ENCODE peak calls at places on chromosome X, in five cellular contexts. V is lung; L is EL; F is activated CD4-positive, alpha-beta T cell treated with anti-CD3 and anti-CD28 coated beads, Interleukin-2, amount 10 ng/mL, durations not matched to agents 7 days and 5 days; J is caudate nucleus. Z is an unnamed sample.

GRCh38 chrX:63930140-63930539 is 145.1 kb upstream of the ARHGEF9 start:
- DNase-seq in V (no peak), L (peak), F (no peak), J (no peak), Z (peak)

GRCh38 chrX:37077646-37078433 is 69.7 kb downstream of the FAM47C start:
- DNase-seq in V (no peak), L (no peak), F (no peak), J (no peak), Z (no peak)

GRCh38 chrX:129360175-129360574 is 163.1 kb downstream of the SMARCA1 start:
- DNase-seq in V (no peak), L (peak), F (peak), J (peak), Z (peak)

GRCh38 chrX:19373034-19373891 is 29.5 kb downstream of the PDHA1 start:
- DNase-seq in V (no peak), L (no peak), F (no peak), J (no peak), Z (no peak)

GRCh38 chrX:1006156-1006730 is 206.2 kb downstream of the CRLF2 start:
- DNase-seq in V (no peak), L (no peak), F (no peak), J (no peak), Z (no peak)

GRCh38 chrX:131237363-131237762 is 51.7 kb downstream of the IGSF1 start:
- DNase-seq in V (no peak), L (no peak), F (no peak), J (no peak), Z (no peak)

GRCh38 chrX:74162199-74162598 is 141.8 kb upstream of the ZCCHC13 start:
- DNase-seq in V (no peak), L (no peak), F (no peak), J (no peak), Z (no peak)

GRCh38 chrX:148601034-148601433 is 100.6 kb downstream of the AFF2 start:
- DNase-seq in V (no peak), L (no peak), F (no peak), J (no peak), Z (peak)

GRCh38 chrX:13774696-13775095 is 40.1 kb downstream of the OFD1 start:
- DNase-seq in V (no peak), L (peak), F (no peak), J (no peak), Z (no peak)

GRCh38 chrX:13467243-13467642 is 102.2 kb upstream of the EGFL6 start:
- DNase-seq in V (no peak), L (no peak), F (no peak), J (no peak), Z (no peak)

GRCh38 chrX:39652336-39652735 is 445.4 kb downstream of the BCOR start:
- DNase-seq in V (no peak), L (peak), F (peak), J (peak), Z (peak)